ENCODE peak calls at places on chromosomes 4 and X, in ten cellular contexts. One of them, this sample, is unnamed. For H3K4me1, the result is how much of the 10 kb centered on the place peaks cover.

GRCh38 chr4:183345261-183345660 is 23.0 kb upstream of the CLDN24 start:
- DNase-seq in stomach: no peak
- DNase-seq in tibial nerve: no peak
- DNase-seq in HCT116: no peak
- DNase-seq in breast epithelium: no peak
- DNase-seq in Peyer's patch: no peak
- DNase-seq in sigmoid colon: no peak
- DNase-seq in endothelial cell of umbilical vein: no peak
- DNase-seq in adrenal gland: no peak
- DNase-seq in gastrocnemius medialis: no peak
- DNase-seq in this sample: no peak

GRCh38 chrX:26138043-26138442 is at the start of gene MAGEB18:
- DNase-seq in sigmoid colon: no peak
- DNase-seq in gastrocnemius medialis: no peak
- DNase-seq in stomach: no peak
- DNase-seq in Peyer's patch: no peak
- DNase-seq in adrenal gland: no peak
- DNase-seq in endothelial cell of umbilical vein: no peak
- DNase-seq in tibial nerve: no peak
- DNase-seq in HCT116: no peak
- DNase-seq in breast epithelium: no peak
- DNase-seq in this sample: no peak

GRCh38 chrX:17839269-17839668 is 21.8 kb downstream of the RAI2 start:
- DNase-seq in stomach: no peak
- DNase-seq in endothelial cell of umbilical vein: no peak
- DNase-seq in gastrocnemius medialis: no peak
- DNase-seq in sigmoid colon: no peak
- DNase-seq in Peyer's patch: no peak
- DNase-seq in breast epithelium: no peak
- DNase-seq in adrenal gland: no peak
- DNase-seq in HCT116: no peak
- DNase-seq in tibial nerve: no peak
- DNase-seq in this sample: no peak

GRCh38 chrX:155028749-155029360 is 2.2 kb downstream of the FUNDC2 start:
- DNase-seq in gastrocnemius medialis: no peak
- DNase-seq in endothelial cell of umbilical vein: peak
- DNase-seq in tibial nerve: no peak
- DNase-seq in Peyer's patch: no peak
- DNase-seq in stomach: no peak
- DNase-seq in adrenal gland: no peak
- DNase-seq in sigmoid colon: no peak
- DNase-seq in breast epithelium: no peak
- DNase-seq in HCT116: no peak
- DNase-seq in this sample: no peak

GRCh38 chr4:15232725-15233597 is 194.9 kb upstream of the C1QTNF7 start:
- DNase-seq in breast epithelium: no peak
- DNase-seq in tibial nerve: no peak
- DNase-seq in HCT116: no peak
- DNase-seq in endothelial cell of umbilical vein: peak
- DNase-seq in Peyer's patch: no peak
- DNase-seq in sigmoid colon: no peak
- DNase-seq in adrenal gland: no peak
- DNase-seq in stomach: no peak
- DNase-seq in gastrocnemius medialis: no peak
- DNase-seq in this sample: no peak

GRCh38 chr4:81605278-81605677 is 133.6 kb upstream of the RASGEF1B start:
- DNase-seq in breast epithelium: no peak
- DNase-seq in gastrocnemius medialis: no peak
- DNase-seq in stomach: no peak
- DNase-seq in tibial nerve: no peak
- DNase-seq in endothelial cell of umbilical vein: no peak
- DNase-seq in Peyer's patch: no peak
- DNase-seq in HCT116: no peak
- DNase-seq in sigmoid colon: no peak
- DNase-seq in adrenal gland: no peak
- DNase-seq in this sample: no peak

GRCh38 chr4:70531981-70532380 is 13.6 kb downstream of the AMTN start:
- DNase-seq in adrenal gland: no peak
- DNase-seq in endothelial cell of umbilical vein: no peak
- DNase-seq in breast epithelium: no peak
- DNase-seq in stomach: no peak
- DNase-seq in Peyer's patch: no peak
- DNase-seq in gastrocnemius medialis: no peak
- DNase-seq in HCT116: peak
- DNase-seq in sigmoid colon: no peak
- DNase-seq in tibial nerve: no peak
- DNase-seq in this sample: no peak

GRCh38 chr4:152104846-152105462 is 344.1 kb upstream of the GATB start:
- DNase-seq in Peyer's patch: no peak
- DNase-seq in HCT116: no peak
- DNase-seq in gastrocnemius medialis: no peak
- DNase-seq in endothelial cell of umbilical vein: no peak
- DNase-seq in stomach: no peak
- DNase-seq in tibial nerve: no peak
- DNase-seq in breast epithelium: no peak
- DNase-seq in adrenal gland: no peak
- DNase-seq in sigmoid colon: no peak
- DNase-seq in this sample: no peak

GRCh38 chrX:13899607-13900006 is 82.7 kb upstream of the GPM6B start:
- DNase-seq in adrenal gland: no peak
- DNase-seq in sigmoid colon: no peak
- DNase-seq in breast epithelium: peak
- DNase-seq in HCT116: no peak
- DNase-seq in gastrocnemius medialis: peak
- DNase-seq in endothelial cell of umbilical vein: peak
- DNase-seq in stomach: no peak
- DNase-seq in tibial nerve: no peak
- DNase-seq in Peyer's patch: no peak
- DNase-seq in this sample: no peak

GRCh38 chr4:105895324-105895608 is at the start of gene NPNT:
- DNase-seq in HCT116: no peak
- DNase-seq in endothelial cell of umbilical vein: no peak
- DNase-seq in Peyer's patch: peak
- DNase-seq in sigmoid colon: no peak
- DNase-seq in tibial nerve: no peak
- DNase-seq in adrenal gland: peak
- DNase-seq in gastrocnemius medialis: no peak
- DNase-seq in breast epithelium: no peak
- DNase-seq in stomach: no peak
- DNase-seq in this sample: peak

GRCh38 chr4:138249132-138249531 is 7.0 kb upstream of the SLC7A11 start:
- DNase-seq in adrenal gland: no peak
- DNase-seq in gastrocnemius medialis: no peak
- DNase-seq in Peyer's patch: no peak
- DNase-seq in endothelial cell of umbilical vein: no peak
- DNase-seq in breast epithelium: no peak
- DNase-seq in stomach: no peak
- DNase-seq in sigmoid colon: no peak
- DNase-seq in HCT116: no peak
- DNase-seq in tibial nerve: no peak
- DNase-seq in this sample: no peak

GRCh38 chrX:119790977-119791436 is 423 bp downstream of the RPL39 start:
- DNase-seq in endothelial cell of umbilical vein: peak
- DNase-seq in gastrocnemius medialis: no peak
- DNase-seq in sigmoid colon: no peak
- DNase-seq in breast epithelium: peak
- DNase-seq in HCT116: no peak
- DNase-seq in tibial nerve: peak
- DNase-seq in stomach: no peak
- DNase-seq in Peyer's patch: peak
- DNase-seq in adrenal gland: peak
- DNase-seq in this sample: peak

DNA sequence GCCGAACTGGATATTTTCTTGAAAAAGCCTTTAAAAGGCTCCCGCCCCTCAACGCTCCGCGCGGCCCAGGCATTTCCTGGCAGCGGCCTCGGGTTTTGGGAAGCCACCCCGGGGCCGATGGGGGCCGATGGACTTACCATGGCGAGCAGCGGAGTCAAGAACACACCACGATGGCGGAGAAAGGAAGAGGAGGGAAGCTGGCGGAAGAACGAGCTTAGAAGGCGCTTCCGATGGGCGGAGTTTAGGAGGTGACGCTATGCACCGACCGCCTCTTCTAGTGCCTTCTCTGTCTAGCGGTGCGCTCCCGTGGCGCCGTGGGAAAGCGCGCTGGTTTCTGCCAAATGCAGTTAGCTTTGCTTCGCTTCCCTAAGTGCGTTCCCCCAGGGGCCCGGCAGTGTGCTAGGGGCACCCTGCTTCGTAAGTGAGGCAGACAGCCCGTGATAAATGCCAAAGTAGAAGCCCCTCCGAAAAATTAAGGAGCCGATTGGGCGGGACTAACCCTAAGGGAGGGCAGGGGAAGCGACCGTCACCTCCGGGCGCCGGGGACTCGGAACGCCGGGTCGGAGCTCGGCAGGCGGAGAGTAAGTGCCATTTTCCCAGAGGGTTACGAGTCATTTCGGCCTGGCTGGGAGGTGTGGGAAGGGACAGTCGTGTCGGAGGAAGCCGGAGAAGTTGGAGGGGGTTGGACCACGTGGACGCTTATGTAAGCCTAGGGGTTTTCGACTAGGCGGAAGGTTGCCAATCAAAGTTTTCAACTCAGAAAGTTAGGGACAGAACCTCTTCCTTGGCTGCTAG is at the start of gene RPL39:
- DNase-seq in sigmoid colon: peak
- DNase-seq in stomach: peak
- DNase-seq in tibial nerve: peak
- DNase-seq in Peyer's patch: peak
- DNase-seq in gastrocnemius medialis: peak
- DNase-seq in breast epithelium: peak
- DNase-seq in endothelial cell of umbilical vein: peak
- DNase-seq in adrenal gland: peak
- DNase-seq in HCT116: peak
- DNase-seq in this sample: peak
- TF ChIP-seq POLR2A in sigmoid colon: peak
- TF ChIP-seq POLR2A in stomach: no peak
- TF ChIP-seq POLR2A in tibial nerve: peak
- TF ChIP-seq POLR2A in Peyer's patch: peak
- TF ChIP-seq POLR2A in gastrocnemius medialis: peak
- TF ChIP-seq POLR2A in breast epithelium: peak
- TF ChIP-seq POLR2A in endothelial cell of umbilical vein: peak
- TF ChIP-seq POLR2A in adrenal gland: peak
- TF ChIP-seq POLR2A in HCT116: peak
- TF ChIP-seq POLR2A in this sample: peak

GRCh38 chr4:139593091-139593564 is 37.1 kb upstream of the SETD7 start:
- DNase-seq in HCT116: no peak
- DNase-seq in tibial nerve: no peak
- DNase-seq in gastrocnemius medialis: no peak
- DNase-seq in endothelial cell of umbilical vein: peak
- DNase-seq in adrenal gland: peak
- DNase-seq in sigmoid colon: no peak
- DNase-seq in breast epithelium: no peak
- DNase-seq in Peyer's patch: no peak
- DNase-seq in stomach: no peak
- DNase-seq in this sample: no peak
- H3K4me1 ChIP-seq in HCT116: under half
- H3K4me1 ChIP-seq in tibial nerve: under half
- H3K4me1 ChIP-seq in gastrocnemius medialis: under half
- H3K4me1 ChIP-seq in endothelial cell of umbilical vein: under half
- H3K4me1 ChIP-seq in adrenal gland: under half
- H3K4me1 ChIP-seq in sigmoid colon: under half
- H3K4me1 ChIP-seq in breast epithelium: under half
- H3K4me1 ChIP-seq in Peyer's patch: under half
- H3K4me1 ChIP-seq in stomach: under half
- H3K4me1 ChIP-seq in this sample: under half

GRCh38 chr4:164753873-164754488 is at the start of gene SMIM31:
- DNase-seq in HCT116: no peak
- DNase-seq in sigmoid colon: no peak
- DNase-seq in tibial nerve: no peak
- DNase-seq in endothelial cell of umbilical vein: no peak
- DNase-seq in breast epithelium: no peak
- DNase-seq in gastrocnemius medialis: no peak
- DNase-seq in stomach: no peak
- DNase-seq in adrenal gland: no peak
- DNase-seq in Peyer's patch: no peak
- DNase-seq in this sample: no peak

DNA sequence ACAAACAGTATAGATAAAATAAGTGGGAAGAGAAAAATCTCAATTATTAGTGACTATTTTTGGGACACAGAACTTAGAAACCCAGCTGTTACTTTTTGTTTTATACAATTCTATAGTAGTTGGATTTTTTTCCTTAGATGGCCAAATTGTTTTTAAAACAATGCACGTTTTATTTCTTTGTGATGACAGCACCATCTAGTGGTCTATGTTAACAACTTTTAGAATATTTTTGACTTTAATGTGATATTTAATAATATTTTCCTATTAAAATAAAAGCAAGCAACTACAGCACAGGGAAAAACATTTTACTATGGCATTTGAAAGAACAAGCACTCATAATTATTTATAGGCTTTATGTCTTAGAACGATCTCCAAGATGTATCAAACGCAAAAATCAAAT is 5.6 kb upstream of the SMIM31 start:
- DNase-seq in sigmoid colon: no peak
- DNase-seq in breast epithelium: no peak
- DNase-seq in HCT116: peak
- DNase-seq in stomach: no peak
- DNase-seq in gastrocnemius medialis: no peak
- DNase-seq in Peyer's patch: no peak
- DNase-seq in tibial nerve: no peak
- DNase-seq in adrenal gland: no peak
- DNase-seq in endothelial cell of umbilical vein: peak
- DNase-seq in this sample: no peak
- TF ChIP-seq CTCF in sigmoid colon: no peak
- TF ChIP-seq CTCF in breast epithelium: no peak
- TF ChIP-seq CTCF in HCT116: peak
- TF ChIP-seq CTCF in stomach: no peak
- TF ChIP-seq CTCF in gastrocnemius medialis: no peak
- TF ChIP-seq CTCF in Peyer's patch: peak
- TF ChIP-seq CTCF in tibial nerve: peak
- TF ChIP-seq CTCF in adrenal gland: peak
- TF ChIP-seq CTCF in endothelial cell of umbilical vein: peak
- TF ChIP-seq CTCF in this sample: peak

GRCh38 chrX:149539283-149540132 is 1.3 kb upstream of the EOLA1 start:
- DNase-seq in gastrocnemius medialis: peak
- DNase-seq in Peyer's patch: peak
- DNase-seq in endothelial cell of umbilical vein: peak
- DNase-seq in stomach: peak
- DNase-seq in sigmoid colon: peak
- DNase-seq in breast epithelium: peak
- DNase-seq in HCT116: peak
- DNase-seq in adrenal gland: peak
- DNase-seq in tibial nerve: peak
- DNase-seq in this sample: peak

GRCh38 chrX:149541521-149542047 is 772 bp downstream of the EOLA1 start:
- DNase-seq in stomach: no peak
- DNase-seq in breast epithelium: no peak
- DNase-seq in adrenal gland: no peak
- DNase-seq in HCT116: no peak
- DNase-seq in sigmoid colon: no peak
- DNase-seq in gastrocnemius medialis: no peak
- DNase-seq in endothelial cell of umbilical vein: no peak
- DNase-seq in tibial nerve: no peak
- DNase-seq in Peyer's patch: no peak
- DNase-seq in this sample: no peak

GRCh38 chrX:149540133-149540620 is 635 bp upstream of the EOLA1 start:
- DNase-seq in sigmoid colon: peak
- DNase-seq in breast epithelium: peak
- DNase-seq in gastrocnemius medialis: peak
- DNase-seq in Peyer's patch: peak
- DNase-seq in HCT116: peak
- DNase-seq in stomach: peak
- DNase-seq in tibial nerve: peak
- DNase-seq in endothelial cell of umbilical vein: no peak
- DNase-seq in adrenal gland: peak
- DNase-seq in this sample: peak

GRCh38 chrX:149540621-149541520 is at the start of gene EOLA1:
- DNase-seq in Peyer's patch: peak
- DNase-seq in tibial nerve: peak
- DNase-seq in gastrocnemius medialis: peak
- DNase-seq in stomach: peak
- DNase-seq in breast epithelium: peak
- DNase-seq in adrenal gland: peak
- DNase-seq in HCT116: peak
- DNase-seq in endothelial cell of umbilical vein: peak
- DNase-seq in sigmoid colon: peak
- DNase-seq in this sample: peak
- TF ChIP-seq POLR2A in Peyer's patch: peak
- TF ChIP-seq POLR2A in tibial nerve: no peak
- TF ChIP-seq POLR2A in gastrocnemius medialis: peak
- TF ChIP-seq POLR2A in stomach: no peak
- TF ChIP-seq POLR2A in breast epithelium: no peak
- TF ChIP-seq POLR2A in adrenal gland: peak
- TF ChIP-seq POLR2A in HCT116: peak
- TF ChIP-seq POLR2A in endothelial cell of umbilical vein: peak
- TF ChIP-seq POLR2A in sigmoid colon: no peak
- TF ChIP-seq POLR2A in this sample: peak